ENCODE peak calls at places on chromosomes 6 and 20, in seven cellular contexts. I is small intestine, N is AG09309, Q is mesendoderm, Z is IMR-90, A is epithelial cell of esophagus, K is PC-9. P is an unnamed sample.

GRCh38 chr6:81696505-81696904 is 56.0 kb downstream of the TENT5A start:
- DNase-seq in N (no peak), I (peak), A (peak), K (peak), Z (peak), Q (no peak), P (no peak)

GRCh38 chr6:116500969-116501433 is 10.4 kb upstream of the CALHM5 start:
- DNase-seq in A (peak), Z (peak), I (no peak), N (no peak), Q (peak), K (peak), P (no peak)

GRCh38 chr6:93350774-93351173 is 68.6 kb downstream of the EPHA7 start:
- DNase-seq in A (no peak), N (no peak), I (no peak), Q (no peak), K (no peak), Z (no peak), P (no peak)

GRCh38 chr6:604579-604978 is 52.3 kb downstream of the HUS1B start:
- DNase-seq in K (no peak), Q (no peak), A (no peak), Z (no peak), N (no peak), I (no peak), P (no peak)

GRCh38 chr20:23629017-23629541 is 8.7 kb downstream of the CST3 start:
- DNase-seq in Q (peak), A (peak), I (peak), Z (peak), K (peak), N (no peak), P (peak)

GRCh38 chr20:49867453-49868215 is 47.7 kb downstream of the SPATA2 start:
- DNase-seq in N (no peak), K (no peak), I (no peak), Q (peak), A (no peak), Z (no peak), P (no peak)

GRCh38 chr6:139943391-139943790 is 568.9 kb upstream of the CITED2 start:
- DNase-seq in K (peak), Z (peak), Q (no peak), A (peak), N (peak), I (no peak), P (no peak)

GRCh38 chr20:51258582-51259175 is 235.8 kb upstream of the KCNG1 start:
- DNase-seq in Z (peak), I (no peak), K (peak), Q (peak), A (peak), N (no peak), P (no peak)

GRCh38 chr6:40426341-40427066 is 160.7 kb downstream of the LRFN2 start:
- DNase-seq in A (no peak), N (no peak), I (no peak), Z (no peak), Q (no peak), K (no peak), P (no peak)

GRCh38 chr6:28738396-28738765 is 185.4 kb downstream of the TRIM27 start:
- DNase-seq in K (no peak), I (no peak), Z (no peak), Q (peak), A (no peak), N (no peak), P (no peak)

GRCh38 chr20:5714261-5715041 is 35.8 kb upstream of the SHLD1 start:
- DNase-seq in A (no peak), Z (peak), Q (peak), N (no peak), I (peak), K (peak), P (no peak)

GRCh38 chr6:16803294-16804006 is 42.2 kb upstream of the ATXN1 start:
- DNase-seq in I (no peak), Z (peak), Q (peak), K (no peak), N (no peak), A (peak), P (peak)

GRCh38 chr6:14910692-14911547 is 334.9 kb upstream of the JARID2 start:
- DNase-seq in N (no peak), Q (no peak), Z (peak), I (no peak), A (no peak), K (no peak), P (no peak)

GRCh38 chr6:122715725-122716124 is 63.8 kb upstream of the FABP7 start:
- DNase-seq in I (no peak), K (no peak), N (no peak), A (peak), Z (peak), Q (no peak), P (no peak)

GRCh38 chr6:7262037-7262461 is 51.0 kb downstream of the SSR1 start:
- DNase-seq in K (no peak), I (peak), Z (no peak), N (no peak), Q (peak), A (no peak), P (no peak)

GRCh38 chr6:169975286-169975685 is 223.9 kb downstream of the ERMARD start:
- DNase-seq in I (no peak), Q (no peak), Z (no peak), A (no peak), K (no peak), N (no peak), P (no peak)

DNA sequence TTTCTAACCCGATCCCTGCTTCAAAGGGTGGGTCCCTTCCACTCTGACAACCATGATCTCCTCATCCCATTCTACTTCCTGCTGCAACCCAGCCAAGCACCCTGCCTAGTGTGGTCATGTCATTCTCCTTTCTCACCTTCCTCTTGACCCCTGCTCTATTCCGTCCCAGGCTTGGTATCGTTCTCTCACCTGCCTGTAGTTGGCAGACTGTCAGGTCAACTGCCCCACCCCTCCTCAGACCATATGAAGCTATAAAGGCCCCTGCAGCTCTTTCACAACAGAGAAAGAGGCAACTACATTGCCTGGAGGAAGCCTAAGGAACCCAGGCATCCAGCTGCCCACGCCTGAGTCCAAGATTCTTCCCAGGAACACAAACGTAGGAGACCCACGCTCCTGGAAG is at the start of gene MUC21:
- DNase-seq in A (no peak), Q (no peak), K (no peak), N (no peak), I (no peak), Z (no peak), P (no peak)
- H3K4me3 ChIP-seq in A (no peak), Q (no peak), K (no peak), N (no peak), I (no peak), Z (no peak), P (no peak)

DNA sequence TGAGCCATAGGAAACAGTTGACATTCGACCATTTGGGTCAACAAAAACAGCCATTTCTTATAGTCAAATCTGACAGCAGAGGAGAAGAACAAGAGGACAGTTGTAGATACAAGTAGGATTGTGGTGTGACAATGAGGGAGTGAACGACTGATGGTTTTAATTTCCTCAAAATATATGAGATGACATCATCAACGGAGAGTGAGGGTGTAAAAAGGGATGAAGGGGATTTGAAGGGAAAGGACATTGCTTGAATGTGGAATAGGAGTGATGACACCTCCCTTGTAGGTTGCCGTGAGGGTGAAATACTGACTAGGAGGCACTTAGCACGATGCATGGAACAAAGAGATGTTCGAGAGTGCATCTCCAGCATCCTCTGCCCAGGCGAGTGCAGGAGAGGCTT is 499.8 kb upstream of the CHD6 start:
- DNase-seq in N (no peak), A (no peak), Z (no peak), Q (no peak), K (no peak), I (no peak), P (no peak)
- H3K4me3 ChIP-seq in N (no peak), A (no peak), Z (no peak), Q (no peak), K (no peak), I (no peak), P (no peak)

GRCh38 chr20:63640086-63640485 is 13.1 kb downstream of the STMN3 start:
- DNase-seq in Q (no peak), I (no peak), K (peak), Z (no peak), N (no peak), A (no peak), P (no peak)
- H3K4me3 ChIP-seq in Q (no peak), I (no peak), K (peak), Z (no peak), N (no peak), A (no peak), P (no peak)

GRCh38 chr6:148285205-148285604 is 57.4 kb upstream of the SASH1 start:
- DNase-seq in I (no peak), Q (no peak), A (no peak), K (no peak), Z (no peak), N (no peak), P (no peak)
- H3K4me3 ChIP-seq in I (no peak), Q (no peak), A (no peak), K (no peak), Z (no peak), N (no peak), P (no peak)

GRCh38 chr20:56359212-56360132 is 698 bp downstream of the FAM210B start:
- DNase-seq in Z (peak), Q (peak), N (no peak), I (peak), K (peak), A (peak), P (peak)
- H3K4me3 ChIP-seq in Z (peak), Q (peak), N (peak), I (peak), K (peak), A (peak), P (peak)

DNA sequence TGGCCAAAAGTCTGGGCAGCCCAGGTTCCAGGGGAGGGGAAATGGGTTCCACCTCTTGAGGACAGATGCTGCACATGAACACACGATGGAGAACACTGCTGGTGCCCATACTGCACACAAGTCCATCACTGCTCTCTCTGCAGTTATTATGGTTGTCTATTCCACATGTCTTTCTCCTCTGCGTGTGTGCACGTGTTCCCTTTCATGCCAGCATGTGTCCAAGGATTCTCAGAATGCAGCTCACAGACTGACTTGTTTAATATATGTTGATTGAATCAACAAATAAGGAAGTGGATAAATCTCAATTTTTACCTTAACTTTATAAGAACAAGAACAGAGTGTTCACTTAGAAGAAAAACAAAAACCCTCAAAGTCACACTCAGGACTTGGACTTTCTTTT is 158.9 kb downstream of the FNDC1 start:
- DNase-seq in Q (no peak), N (no peak), K (no peak), Z (no peak), I (no peak), A (no peak), P (no peak)
- H3K4me3 ChIP-seq in Q (no peak), N (no peak), K (no peak), Z (no peak), I (no peak), A (no peak), P (no peak)

DNA sequence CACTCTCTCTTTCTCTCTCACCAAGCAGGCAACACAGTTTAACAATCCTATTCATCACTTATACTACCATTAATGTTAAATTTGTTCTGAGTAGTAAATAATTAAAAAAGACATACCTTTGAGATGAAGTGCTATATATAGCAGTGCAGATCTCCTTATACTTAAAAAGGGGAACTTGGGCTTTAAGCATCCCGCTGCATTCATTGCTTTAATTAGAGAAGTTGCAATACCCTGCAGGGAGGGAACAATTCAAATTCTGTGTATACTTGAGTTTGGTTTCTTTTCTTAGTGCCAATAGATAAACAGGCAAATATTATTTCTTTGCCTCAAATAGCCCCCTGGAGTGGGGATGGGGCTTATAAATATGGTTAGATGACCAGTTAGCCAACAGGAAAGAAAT is 10.8 kb upstream of the ZBTB24 start:
- DNase-seq in I (no peak), Q (no peak), Z (no peak), K (no peak), A (no peak), N (no peak), P (no peak)
- H3K4me3 ChIP-seq in I (no peak), Q (no peak), Z (no peak), K (no peak), A (no peak), N (no peak), P (no peak)

GRCh38 chr6:148760568-148761531 is 14.0 kb downstream of the UST start:
- DNase-seq in N (peak), Q (peak), Z (peak), K (peak), A (peak), I (peak), P (no peak)
- H3K4me3 ChIP-seq in N (peak), Q (no peak), Z (peak), K (peak), A (no peak), I (peak), P (peak)

DNA sequence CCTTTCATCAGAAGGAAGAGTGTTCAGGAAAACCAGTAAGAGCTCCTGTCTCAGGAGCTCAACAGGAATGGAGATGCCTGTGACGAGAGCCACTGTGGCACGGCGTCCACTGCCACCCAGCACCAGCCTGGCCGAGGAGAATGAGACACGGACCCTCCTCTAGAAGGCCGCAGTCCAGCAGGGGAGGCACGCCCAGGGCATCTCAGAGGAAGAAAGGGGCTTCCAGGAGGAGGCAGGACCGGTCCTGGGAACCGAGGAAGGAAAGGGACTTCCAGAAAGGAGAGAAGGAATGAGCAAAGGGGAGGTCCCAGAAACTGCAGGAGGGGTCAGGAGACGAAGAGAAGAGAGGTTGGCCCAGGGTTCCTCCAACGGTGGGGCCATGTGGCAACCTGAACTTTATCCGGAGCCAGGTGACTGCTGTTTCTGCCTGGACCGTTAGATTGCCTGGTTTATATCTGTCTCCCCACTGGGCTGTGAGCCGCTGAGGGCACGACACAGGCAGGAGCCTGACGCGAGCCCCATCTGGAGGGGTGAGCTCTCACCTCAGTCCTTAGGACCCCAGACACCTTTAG is 26.8 kb downstream of the BFSP1 start:
- DNase-seq in Z (no peak), A (no peak), N (no peak), K (no peak), I (peak), Q (no peak), P (no peak)
- H3K4me3 ChIP-seq in Z (no peak), A (no peak), N (peak), K (peak), I (no peak), Q (no peak), P (peak)

DNA sequence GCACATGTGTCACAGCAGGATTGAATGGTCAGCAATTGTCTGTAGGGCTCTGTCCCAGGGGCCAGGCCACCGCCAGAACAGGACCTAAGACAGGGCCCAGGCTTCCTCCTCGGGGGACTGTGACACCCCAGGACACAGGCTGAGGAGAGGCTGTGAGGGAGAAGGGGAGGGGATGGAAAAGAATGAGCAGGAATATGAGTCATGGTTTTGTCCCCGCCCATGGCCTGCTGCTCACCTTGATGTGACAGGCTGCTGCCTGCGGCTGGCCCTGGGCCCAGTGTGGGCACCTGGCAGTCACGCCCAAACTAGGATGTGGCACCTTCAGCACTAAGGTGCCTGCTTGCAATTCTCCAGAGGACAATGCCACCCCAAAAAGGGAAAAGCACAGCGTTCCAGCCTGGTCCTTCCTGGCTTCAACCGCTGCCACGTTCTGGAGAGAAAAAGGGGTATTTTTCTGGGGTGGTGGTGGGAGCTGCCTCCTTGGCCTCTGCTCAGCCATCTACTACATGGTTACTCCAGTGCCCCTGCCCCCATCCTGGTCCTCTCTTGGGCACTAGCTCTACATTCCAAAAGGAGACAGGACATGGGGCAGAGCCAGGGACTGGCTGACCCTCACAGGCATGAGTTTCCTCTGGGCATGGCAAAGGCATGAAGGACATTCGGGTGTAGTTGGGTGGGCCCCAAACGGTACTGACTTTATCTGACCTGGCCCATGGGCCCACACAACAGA is 93.4 kb downstream of the SLC22A23 start:
- DNase-seq in A (peak), N (no peak), I (peak), K (peak), Q (no peak), Z (no peak), P (no peak)
- H3K4me3 ChIP-seq in A (no peak), N (no peak), I (no peak), K (peak), Q (no peak), Z (no peak), P (no peak)